ENCODE peak calls at places on chromosomes 12 and 14, in five cellular contexts. One of them, this sample, is unnamed.

GRCh38 chr14:92706386-92706785 is 42.0 kb downstream of the LGMN start:
- DNase-seq in IMR-90: no peak
- DNase-seq in CD4-positive, alpha-beta T cell: no peak
- DNase-seq in pancreas: peak; percentile 3
- DNase-seq in transverse colon: no peak
- DNase-seq in this sample: no peak

GRCh38 chr12:3972576-3972975 is 99.4 kb upstream of the PARP11 start:
- DNase-seq in transverse colon: no peak
- DNase-seq in IMR-90: no peak
- DNase-seq in pancreas: no peak
- DNase-seq in CD4-positive, alpha-beta T cell: no peak
- DNase-seq in this sample: no peak

GRCh38 chr12:53222170-53223005 is 9.6 kb downstream of the RARG start:
- DNase-seq in IMR-90: no peak
- DNase-seq in transverse colon: no peak
- DNase-seq in CD4-positive, alpha-beta T cell: no peak
- DNase-seq in pancreas: no peak
- DNase-seq in this sample: no peak

GRCh38 chr14:79856357-79856756 is 354.9 kb downstream of the DIO2 start:
- DNase-seq in pancreas: no peak
- DNase-seq in transverse colon: no peak
- DNase-seq in IMR-90: peak; percentile 33
- DNase-seq in CD4-positive, alpha-beta T cell: no peak
- DNase-seq in this sample: no peak

GRCh38 chr12:85489194-85489593 is 209.2 kb downstream of the ALX1 start:
- DNase-seq in IMR-90: no peak
- DNase-seq in pancreas: no peak
- DNase-seq in transverse colon: no peak
- DNase-seq in CD4-positive, alpha-beta T cell: no peak
- DNase-seq in this sample: peak; percentile 6

GRCh38 chr12:6295187-6295811 is 15.2 kb upstream of the PLEKHG6 start:
- DNase-seq in IMR-90: peak; percentile 82
- DNase-seq in transverse colon: peak; percentile 83
- DNase-seq in CD4-positive, alpha-beta T cell: no peak
- DNase-seq in pancreas: no peak
- DNase-seq in this sample: peak; percentile 94

GRCh38 chr12:50690923-50691322 is 73.0 kb upstream of the ATF1 start:
- DNase-seq in transverse colon: no peak
- DNase-seq in CD4-positive, alpha-beta T cell: no peak
- DNase-seq in IMR-90: no peak
- DNase-seq in pancreas: no peak
- DNase-seq in this sample: no peak

GRCh38 chr14:26719514-26719913 is 121.7 kb upstream of the NOVA1 start:
- DNase-seq in transverse colon: no peak
- DNase-seq in pancreas: no peak
- DNase-seq in IMR-90: peak; percentile 38
- DNase-seq in CD4-positive, alpha-beta T cell: no peak
- DNase-seq in this sample: peak; percentile 29

GRCh38 chr12:110741371-110741770 is 1.3 kb downstream of the PPP1CC start:
- DNase-seq in transverse colon: no peak
- DNase-seq in CD4-positive, alpha-beta T cell: no peak
- DNase-seq in IMR-90: no peak
- DNase-seq in pancreas: no peak
- DNase-seq in this sample: no peak

GRCh38 chr14:33842299-33842698 is 108.6 kb downstream of the EGLN3 start:
- DNase-seq in pancreas: no peak
- DNase-seq in CD4-positive, alpha-beta T cell: no peak
- DNase-seq in transverse colon: peak; percentile 33
- DNase-seq in IMR-90: no peak
- DNase-seq in this sample: peak; percentile 96

GRCh38 chr12:49777800-49778748 is 36.7 kb downstream of the TMBIM6 start:
- DNase-seq in pancreas: peak; percentile 50
- DNase-seq in transverse colon: peak; percentile 75
- DNase-seq in CD4-positive, alpha-beta T cell: peak; percentile 61
- DNase-seq in IMR-90: peak; percentile 16
- DNase-seq in this sample: no peak

GRCh38 chr14:60002819-60003492 is 83.0 kb downstream of the LRRC9 start:
- DNase-seq in CD4-positive, alpha-beta T cell: no peak
- DNase-seq in pancreas: peak; percentile 73
- DNase-seq in IMR-90: no peak
- DNase-seq in transverse colon: no peak
- DNase-seq in this sample: no peak

GRCh38 chr14:28767851-28768548 is 1.4 kb downstream of the FOXG1 start:
- DNase-seq in pancreas: no peak
- DNase-seq in CD4-positive, alpha-beta T cell: no peak
- DNase-seq in IMR-90: no peak
- DNase-seq in transverse colon: no peak
- DNase-seq in this sample: no peak

GRCh38 chr14:22919601-22919921 is 612 bp upstream of the RBM23 start:
- DNase-seq in pancreas: no peak
- DNase-seq in CD4-positive, alpha-beta T cell: no peak
- DNase-seq in transverse colon: no peak
- DNase-seq in IMR-90: no peak
- DNase-seq in this sample: no peak

GRCh38 chr12:58066296-58066695 is 124.9 kb downstream of the ATP23 start:
- DNase-seq in transverse colon: no peak
- DNase-seq in IMR-90: no peak
- DNase-seq in pancreas: no peak
- DNase-seq in CD4-positive, alpha-beta T cell: no peak
- DNase-seq in this sample: no peak

GRCh38 chr14:96904201-96904600 is 107.0 kb downstream of the VRK1 start:
- DNase-seq in IMR-90: peak; percentile 41
- DNase-seq in transverse colon: no peak
- DNase-seq in pancreas: no peak
- DNase-seq in CD4-positive, alpha-beta T cell: no peak
- DNase-seq in this sample: no peak

GRCh38 chr12:44465139-44465538 is 411.0 kb downstream of the NELL2 start:
- DNase-seq in CD4-positive, alpha-beta T cell: no peak
- DNase-seq in transverse colon: no peak
- DNase-seq in pancreas: no peak
- DNase-seq in IMR-90: no peak
- DNase-seq in this sample: no peak

GRCh38 chr12:16474801-16475200 is 127.4 kb downstream of the MGST1 start:
- DNase-seq in CD4-positive, alpha-beta T cell: no peak
- DNase-seq in IMR-90: no peak
- DNase-seq in pancreas: no peak
- DNase-seq in transverse colon: no peak
- DNase-seq in this sample: no peak

GRCh38 chr14:95260537-95261440 is 58.9 kb downstream of the CLMN start:
- DNase-seq in pancreas: no peak
- DNase-seq in transverse colon: no peak
- DNase-seq in CD4-positive, alpha-beta T cell: no peak
- DNase-seq in IMR-90: peak; percentile 39
- DNase-seq in this sample: peak; percentile 80

GRCh38 chr12:52945389-52946232 is 3.3 kb upstream of the KRT18 start:
- DNase-seq in pancreas: peak; percentile 66
- DNase-seq in CD4-positive, alpha-beta T cell: no peak
- DNase-seq in transverse colon: peak; percentile 44
- DNase-seq in IMR-90: peak; percentile 62
- DNase-seq in this sample: peak; percentile 60

GRCh38 chr12:106126441-106127288 is 12.1 kb downstream of the NUAK1 start:
- DNase-seq in pancreas: no peak
- DNase-seq in transverse colon: no peak
- DNase-seq in IMR-90: peak; percentile 80
- DNase-seq in CD4-positive, alpha-beta T cell: no peak
- DNase-seq in this sample: no peak

GRCh38 chr12:131682511-131682895 is 28.4 kb upstream of the SFSWAP start:
- DNase-seq in pancreas: no peak
- DNase-seq in IMR-90: no peak
- DNase-seq in transverse colon: no peak
- DNase-seq in CD4-positive, alpha-beta T cell: no peak
- DNase-seq in this sample: no peak

GRCh38 chr14:71487941-71488340 is 444.3 kb upstream of the RGS6 start:
- DNase-seq in IMR-90: peak; percentile 42
- DNase-seq in transverse colon: no peak
- DNase-seq in CD4-positive, alpha-beta T cell: no peak
- DNase-seq in pancreas: no peak
- DNase-seq in this sample: no peak

GRCh38 chr12:52612431-52613290 is 5.7 kb downstream of the KRT73 start:
- DNase-seq in transverse colon: no peak
- DNase-seq in IMR-90: no peak
- DNase-seq in CD4-positive, alpha-beta T cell: no peak
- DNase-seq in pancreas: no peak
- DNase-seq in this sample: no peak

GRCh38 chr14:55271572-55272414 is 572 bp downstream of the FBXO34 start:
- DNase-seq in pancreas: peak; percentile 68
- DNase-seq in IMR-90: peak; percentile 84
- DNase-seq in transverse colon: peak; percentile 79
- DNase-seq in CD4-positive, alpha-beta T cell: peak; percentile 20
- DNase-seq in this sample: peak; percentile 32

GRCh38 chr12:56614627-56615026 is 15.5 kb downstream of the BAZ2A start:
- DNase-seq in transverse colon: no peak
- DNase-seq in pancreas: no peak
- DNase-seq in IMR-90: no peak
- DNase-seq in CD4-positive, alpha-beta T cell: no peak
- DNase-seq in this sample: no peak

GRCh38 chr12:109762673-109763191 is 49.1 kb downstream of the FAM222A start:
- DNase-seq in pancreas: no peak
- DNase-seq in IMR-90: no peak
- DNase-seq in CD4-positive, alpha-beta T cell: no peak
- DNase-seq in transverse colon: no peak
- DNase-seq in this sample: no peak

GRCh38 chr12:79331870-79332269 is 358.9 kb downstream of the PAWR start:
- DNase-seq in CD4-positive, alpha-beta T cell: no peak
- DNase-seq in transverse colon: no peak
- DNase-seq in IMR-90: peak; percentile 26
- DNase-seq in pancreas: no peak
- DNase-seq in this sample: no peak

DNA sequence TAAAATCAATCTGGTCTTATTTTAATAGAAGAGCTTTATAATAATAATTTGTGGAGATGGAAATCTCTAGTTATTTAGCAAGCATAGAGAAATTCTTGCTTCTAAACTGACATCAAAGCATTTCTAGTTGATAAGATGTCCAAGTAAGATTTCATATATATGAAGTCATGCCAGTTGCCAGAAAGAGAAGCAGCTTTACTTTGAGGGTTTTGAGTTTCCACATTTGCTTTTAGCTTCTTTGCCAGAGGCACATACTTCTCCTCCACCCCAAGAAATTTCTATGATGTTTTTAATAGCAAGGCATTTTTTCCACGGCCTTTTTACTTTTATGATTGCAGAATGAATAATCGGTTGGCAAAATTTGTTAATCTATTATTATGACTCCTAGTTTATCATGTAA is 24.2 kb upstream of the YAF2 start:
- DNase-seq in CD4-positive, alpha-beta T cell: no peak
- DNase-seq in transverse colon: no peak
- DNase-seq in IMR-90: peak; percentile 2
- DNase-seq in pancreas: no peak
- DNase-seq in this sample: no peak
- H3K27ac ChIP-seq in CD4-positive, alpha-beta T cell: no peak overlapping the region
- H3K27ac ChIP-seq in transverse colon: no peak overlapping the region
- H3K27ac ChIP-seq in IMR-90: no peak overlapping the region
- H3K27ac ChIP-seq in pancreas: no peak overlapping the region
- H3K27ac ChIP-seq in this sample: no peak overlapping the region

DNA sequence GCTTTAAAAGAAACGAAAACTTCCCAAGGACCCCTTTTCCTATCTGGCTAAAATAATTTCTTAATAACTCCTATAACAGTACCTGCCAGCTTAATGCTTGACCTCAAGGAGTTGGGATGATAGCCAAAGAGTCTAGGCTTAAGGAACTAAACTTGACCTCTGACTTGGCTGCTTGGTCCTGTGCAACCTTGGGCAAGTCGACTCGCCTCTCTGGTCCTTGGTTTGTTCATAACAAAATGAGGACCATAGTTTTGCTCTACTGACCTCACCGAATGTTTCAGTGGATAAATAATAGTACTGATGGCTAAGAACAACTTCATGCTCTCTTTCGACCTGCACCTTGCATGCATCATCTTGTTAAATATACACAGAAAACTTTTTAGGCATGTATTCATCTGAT is 38.2 kb upstream of the WSCD2 start:
- DNase-seq in transverse colon: no peak
- DNase-seq in CD4-positive, alpha-beta T cell: no peak
- DNase-seq in pancreas: no peak
- DNase-seq in IMR-90: no peak
- DNase-seq in this sample: no peak
- H3K27ac ChIP-seq in transverse colon: no peak overlapping the region
- H3K27ac ChIP-seq in CD4-positive, alpha-beta T cell: no peak overlapping the region
- H3K27ac ChIP-seq in pancreas: no peak overlapping the region
- H3K27ac ChIP-seq in IMR-90: no peak overlapping the region
- H3K27ac ChIP-seq in this sample: no peak overlapping the region

GRCh38 chr12:1853716-1854115 is 33.4 kb downstream of the LRTM2 start:
- DNase-seq in IMR-90: no peak
- DNase-seq in CD4-positive, alpha-beta T cell: no peak
- DNase-seq in pancreas: no peak
- DNase-seq in transverse colon: no peak
- DNase-seq in this sample: no peak

GRCh38 chr12:1852076-1852475 is 31.7 kb downstream of the LRTM2 start:
- DNase-seq in CD4-positive, alpha-beta T cell: no peak
- DNase-seq in transverse colon: no peak
- DNase-seq in IMR-90: no peak
- DNase-seq in pancreas: no peak
- DNase-seq in this sample: no peak

GRCh38 chr12:1857821-1858220 is 37.5 kb downstream of the LRTM2 start:
- DNase-seq in pancreas: no peak
- DNase-seq in IMR-90: no peak
- DNase-seq in transverse colon: no peak
- DNase-seq in CD4-positive, alpha-beta T cell: no peak
- DNase-seq in this sample: no peak

GRCh38 chr12:1857086-1857485 is 36.7 kb downstream of the LRTM2 start:
- DNase-seq in IMR-90: no peak
- DNase-seq in pancreas: no peak
- DNase-seq in transverse colon: no peak
- DNase-seq in CD4-positive, alpha-beta T cell: no peak
- DNase-seq in this sample: no peak

DNA sequence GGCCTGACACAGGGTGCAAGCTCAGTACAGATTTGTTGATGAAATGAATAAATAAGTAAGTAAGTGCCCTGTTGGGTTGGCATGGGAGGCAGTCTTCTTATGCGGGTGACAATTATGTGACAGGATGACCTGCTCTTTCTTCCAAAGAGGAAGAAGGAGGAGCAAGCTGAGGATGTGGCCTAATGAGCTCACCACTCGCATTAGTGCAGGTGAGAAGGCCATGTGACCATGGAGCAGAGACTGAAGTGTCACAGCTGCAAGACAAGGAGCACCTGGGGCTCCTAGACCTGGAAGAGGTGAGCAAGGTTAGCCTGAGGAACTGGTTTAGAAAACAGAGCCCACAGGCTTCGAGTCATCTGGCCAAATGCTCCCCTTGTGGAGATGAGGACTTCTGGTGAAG is 34.9 kb downstream of the LRTM2 start:
- DNase-seq in pancreas: no peak
- DNase-seq in IMR-90: peak; percentile 9
- DNase-seq in transverse colon: no peak
- DNase-seq in CD4-positive, alpha-beta T cell: no peak
- DNase-seq in this sample: peak; percentile 20
- H3K27ac ChIP-seq in pancreas: no peak overlapping the region
- H3K27ac ChIP-seq in IMR-90: no peak overlapping the region
- H3K27ac ChIP-seq in transverse colon: no peak overlapping the region
- H3K27ac ChIP-seq in CD4-positive, alpha-beta T cell: no peak overlapping the region
- H3K27ac ChIP-seq in this sample: no peak overlapping the region

DNA sequence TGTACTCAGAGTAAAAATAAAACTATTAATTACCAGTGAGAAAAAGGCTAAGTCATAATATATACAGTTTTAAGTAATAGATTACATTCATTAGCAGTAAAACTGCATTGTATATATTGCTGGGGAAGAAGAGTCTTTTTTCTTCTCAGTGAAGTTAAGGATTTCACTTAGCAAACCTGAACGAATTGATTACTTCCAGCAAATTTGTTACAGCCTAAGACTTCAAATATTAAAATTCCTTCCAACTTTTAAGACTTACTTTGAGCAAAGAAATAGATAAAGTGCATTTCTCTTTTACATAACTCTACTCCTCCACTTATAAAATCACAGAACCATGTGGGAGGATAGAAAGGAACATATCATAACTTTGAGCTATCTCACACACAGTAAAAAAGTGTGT is 43.3 kb downstream of the PIK3C2G start:
- DNase-seq in IMR-90: no peak
- DNase-seq in CD4-positive, alpha-beta T cell: no peak
- DNase-seq in transverse colon: no peak
- DNase-seq in pancreas: no peak
- DNase-seq in this sample: no peak
- H3K27ac ChIP-seq in IMR-90: no peak overlapping the region
- H3K27ac ChIP-seq in CD4-positive, alpha-beta T cell: no peak overlapping the region
- H3K27ac ChIP-seq in transverse colon: no peak overlapping the region
- H3K27ac ChIP-seq in pancreas: no peak overlapping the region
- H3K27ac ChIP-seq in this sample: no peak overlapping the region

This sample was measured in foreskin keratinocyte.